ENCODE peak calls at places on chromosomes 6 and 20, in ten cellular contexts. G, N, W, J, X, M, F, D, Z and I are unnamed samples.

GRCh38 chr6:45483021-45483420 is 105.3 kb upstream of the SUPT3H start:
- DNase-seq in W (no peak), D (no peak), M (no peak), Z (no peak), N (no peak), F (no peak), G (no peak), X (no peak), J (no peak), I (no peak)

GRCh38 chr6:165686966-165687365 is 23.9 kb upstream of the PDE10A start:
- DNase-seq in J (no peak), N (no peak), Z (no peak), X (no peak), W (no peak), M (no peak), G (no peak), D (no peak), F (no peak), I (no peak)

GRCh38 chr6:92011681-92012245 is 1407.6 kb downstream of the EPHA7 start:
- DNase-seq in M (no peak), W (no peak), F (no peak), G (no peak), J (no peak), Z (no peak), N (no peak), D (no peak), X (no peak), I (peak; percentile 69)

GRCh38 chr6:4732691-4733315 is 43.4 kb upstream of the CDYL start:
- DNase-seq in G (peak; percentile 27), W (peak; percentile 44), F (no peak), N (peak; percentile 29), M (peak; percentile 51), J (peak; percentile 41), D (peak; percentile 55), X (peak; percentile 70), Z (no peak), I (no peak)

GRCh38 chr6:15349379-15349778 is 103.5 kb downstream of the JARID2 start:
- DNase-seq in W (no peak), N (no peak), Z (no peak), D (no peak), J (no peak), X (no peak), M (no peak), F (no peak), G (no peak), I (no peak)

GRCh38 chr20:24980321-24981053 is 12.1 kb downstream of the APMAP start:
- DNase-seq in J (no peak), F (peak; percentile 80), W (no peak), G (no peak), M (no peak), X (peak; percentile 53), D (no peak), N (no peak), Z (no peak), I (peak; percentile 77)

GRCh38 chr6:134698228-134698627 is 251.7 kb downstream of the ALDH8A1 start:
- DNase-seq in X (no peak), W (no peak), G (no peak), D (no peak), M (no peak), Z (no peak), F (no peak), J (no peak), N (no peak), I (no peak)

GRCh38 chr6:32840604-32841246 is 2.2 kb upstream of the TAP2 start:
- DNase-seq in G (no peak), D (no peak), X (no peak), J (no peak), F (no peak), N (peak; percentile 13), M (no peak), Z (no peak), W (no peak), I (no peak)

GRCh38 chr6:4936681-4937041 is 67.2 kb downstream of the RPP40 start:
- DNase-seq in X (no peak), D (peak; percentile 57), J (no peak), F (peak; percentile 30), N (no peak), M (no peak), Z (no peak), G (no peak), W (no peak), I (no peak)

GRCh38 chr20:41167481-41168253 is 30.3 kb downstream of the PLCG1 start:
- DNase-seq in D (no peak), J (peak; percentile 5), X (peak; percentile 43), F (peak; percentile 53), W (no peak), N (no peak), M (no peak), G (no peak), Z (no peak), I (peak; percentile 59)

GRCh38 chr6:154991207-154991606 is 3.9 kb upstream of the TIAM2 start:
- DNase-seq in F (no peak), N (peak; percentile 66), X (no peak), D (no peak), W (no peak), G (no peak), J (no peak), Z (no peak), M (no peak), I (no peak)

GRCh38 chr20:49660912-49661311 is 52.8 kb downstream of the B4GALT5 start:
- DNase-seq in Z (no peak), G (no peak), N (no peak), X (no peak), M (no peak), D (no peak), F (no peak), J (no peak), W (no peak), I (no peak)

DNA sequence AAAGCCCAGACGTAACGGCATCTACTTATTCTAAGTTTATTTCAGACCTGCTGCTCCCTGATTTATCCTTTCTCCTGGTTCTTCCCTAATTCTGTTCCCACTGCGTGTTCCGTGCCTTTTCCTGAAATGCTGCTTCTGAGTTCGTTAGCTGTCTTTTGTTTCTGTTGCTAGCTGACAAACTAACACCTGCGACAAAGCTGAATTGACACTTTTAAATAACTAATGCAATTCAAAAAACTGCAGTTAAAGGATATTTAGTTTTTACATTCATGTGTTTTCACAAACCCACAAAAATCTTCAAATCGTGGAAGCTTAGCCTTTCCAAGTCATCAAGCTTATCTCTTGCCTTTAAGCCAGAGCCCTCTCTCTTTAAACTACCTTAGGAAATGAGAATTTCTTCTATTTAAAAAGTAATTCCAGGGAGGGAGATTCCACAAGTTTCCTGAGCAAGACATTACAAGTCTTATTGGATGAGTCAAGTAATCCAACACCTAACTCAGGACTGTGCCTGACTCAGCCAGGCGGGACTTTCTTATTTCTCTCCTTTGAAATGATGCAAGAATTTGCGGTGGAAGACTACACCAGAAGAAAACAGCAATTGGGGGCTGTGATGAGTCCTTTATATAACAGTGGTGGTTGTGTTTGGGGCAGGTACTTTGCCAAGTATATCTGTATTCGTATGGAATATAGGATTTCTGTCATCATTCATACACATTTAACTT is 6.3 kb downstream of the ADTRP start:
- DNase-seq in N (peak; percentile 49), Z (no peak), F (no peak), J (no peak), X (peak; percentile 72), G (no peak), D (no peak), M (no peak), W (no peak), I (no peak)
- TF ChIP-seq POLR2AphosphoS5 in N (no peak), Z (no peak), F (no peak), J (no peak), X (no peak), G (no peak), D (no peak), M (no peak), W (no peak), I (no peak)

DNA sequence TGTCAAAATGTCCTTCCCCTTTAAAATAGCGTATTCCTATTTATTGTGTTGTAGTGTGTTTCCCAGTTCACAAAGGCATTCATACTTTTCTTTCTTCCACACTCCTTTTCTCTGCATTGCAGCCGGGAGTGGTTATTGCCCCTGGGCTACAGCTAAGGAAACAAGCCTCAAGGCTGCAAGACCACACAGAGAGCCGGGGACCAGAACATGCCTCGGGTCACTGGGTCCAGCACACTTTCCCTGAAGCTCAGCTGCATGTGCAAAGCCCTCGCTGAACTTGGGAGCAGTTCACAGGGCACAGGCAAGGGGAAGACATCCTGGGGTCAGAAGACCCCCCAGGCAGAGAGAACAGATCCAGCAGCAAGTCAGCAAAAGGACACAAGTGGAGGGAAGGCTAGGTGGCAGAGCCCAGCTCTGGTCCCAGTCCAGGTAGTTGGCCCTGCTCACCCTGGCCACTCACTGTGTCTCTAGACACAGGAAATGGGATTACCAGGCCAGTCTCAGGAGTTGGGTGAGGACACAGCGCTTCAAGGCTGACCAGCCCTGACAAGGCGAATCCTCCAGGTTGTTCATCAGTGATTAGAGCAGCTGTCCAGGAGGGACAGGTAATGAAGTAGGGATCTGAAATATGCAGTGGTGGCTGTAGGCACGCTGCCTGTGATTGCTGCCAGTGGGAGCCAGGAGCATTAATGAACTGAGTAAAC is 118.2 kb downstream of the CD83 start:
- DNase-seq in W (no peak), J (no peak), N (no peak), M (no peak), F (no peak), D (no peak), G (no peak), Z (no peak), X (no peak), I (no peak)
- TF ChIP-seq POLR2AphosphoS5 in W (no peak), J (no peak), N (no peak), M (no peak), F (no peak), D (no peak), G (no peak), Z (no peak), X (no peak), I (no peak)

DNA sequence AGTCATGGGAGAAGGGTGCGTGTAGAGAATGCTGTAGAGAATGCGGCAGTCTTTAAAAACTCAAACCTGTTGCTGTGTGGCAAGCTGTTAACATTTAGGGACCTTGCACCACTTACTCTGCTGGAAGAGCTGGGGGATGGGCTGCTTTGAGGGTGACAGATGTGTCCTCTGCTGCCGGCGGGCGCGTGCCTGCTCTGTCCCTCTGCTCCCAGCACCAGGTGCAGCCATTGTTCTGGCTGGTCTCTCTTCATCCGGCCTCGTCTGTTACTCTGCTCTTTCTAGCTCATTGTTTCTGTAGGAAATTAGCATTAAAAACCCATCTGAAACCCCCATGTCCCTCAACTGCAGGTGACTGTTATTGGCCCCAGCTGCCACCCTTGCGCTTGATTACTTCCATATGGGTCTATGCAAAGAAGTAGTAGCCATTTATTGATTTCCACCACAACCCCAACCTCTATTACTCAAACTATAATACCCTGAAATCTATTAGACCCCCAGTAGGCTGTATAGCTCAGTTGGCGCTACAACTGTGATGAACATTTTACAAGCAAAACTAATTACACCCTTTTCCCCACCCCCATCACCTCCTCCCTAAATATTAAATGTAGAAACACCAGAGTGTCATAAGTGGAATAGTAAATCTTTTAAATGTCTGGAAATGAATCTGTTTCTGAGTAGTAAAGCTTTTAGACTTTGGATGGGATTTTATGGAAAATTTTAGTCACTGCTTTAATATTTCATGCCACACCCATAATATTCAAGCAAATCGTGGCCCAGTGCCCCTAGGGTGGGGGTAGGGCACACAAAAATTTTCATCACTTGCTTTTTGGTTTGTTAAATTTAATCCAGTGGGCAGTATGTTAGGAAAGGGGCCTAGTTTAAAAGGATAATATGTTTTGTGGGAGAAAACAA is 78.7 kb downstream of the CBFA2T2 start:
- DNase-seq in D (peak; percentile 97), W (no peak), N (no peak), X (no peak), G (no peak), M (peak; percentile 89), J (no peak), Z (no peak), F (no peak), I (no peak)
- TF ChIP-seq POLR2AphosphoS5 in D (peak; percentile 89), W (no peak), N (no peak), X (peak; percentile 15), G (no peak), M (peak; percentile 98), J (no peak), Z (no peak), F (no peak), I (peak; percentile 29)

GRCh38 chr6:36660771-36661471 is 17.6 kb upstream of the CDKN1A start:
- DNase-seq in M (no peak), F (no peak), N (no peak), D (peak; percentile 89), X (peak; percentile 80), W (peak; percentile 73), Z (no peak), J (peak; percentile 63), G (no peak), I (peak; percentile 82)
- TF ChIP-seq POLR2AphosphoS5 in M (no peak), F (no peak), N (no peak), D (peak; percentile 65), X (no peak), W (peak; percentile 48), Z (no peak), J (no peak), G (no peak), I (peak; percentile 69)